ENCODE peak calls at places on chromosomes 13 and 19, in eight cellular contexts. W, E, Z, U, B, V, P and X are unnamed samples.

GRCh38 chr13:99151516-99151915 is 49.1 kb upstream of the UBAC2 start:
- DNase-seq in Z (no peak), E (no peak), B (no peak), P (no peak), W (no peak), U (no peak), V (peak), X (peak)

GRCh38 chr13:26978081-26978860 is 193.3 kb downstream of the USP12 start:
- DNase-seq in V (no peak), Z (no peak), U (no peak), E (no peak), B (no peak), W (no peak), P (peak), X (no peak)

GRCh38 chr13:30331331-30331771 is 24.0 kb upstream of the KATNAL1 start:
- DNase-seq in E (no peak), V (peak), Z (no peak), B (peak), W (no peak), P (no peak), U (peak), X (no peak)

GRCh38 chr13:51005566-51005965 is 96.0 kb downstream of the RNASEH2B start:
- DNase-seq in Z (no peak), U (no peak), E (no peak), B (no peak), P (no peak), V (no peak), W (no peak), X (no peak)

GRCh38 chr19:6066661-6067646 is 43.3 kb downstream of the RFX2 start:
- DNase-seq in W (peak), U (peak), P (peak), E (peak), B (peak), V (peak), Z (no peak), X (peak)

GRCh38 chr19:403221-404036 is 5.5 kb downstream of the C2CD4C start:
- DNase-seq in P (no peak), U (peak), W (no peak), B (no peak), V (no peak), E (no peak), Z (no peak), X (peak)

GRCh38 chr19:43784981-43785808 is 4.4 kb upstream of the KCNN4 start:
- DNase-seq in P (peak), B (peak), Z (no peak), V (peak), W (no peak), E (no peak), U (peak), X (peak)

GRCh38 chr13:31250435-31250834 is 50.7 kb downstream of the B3GLCT start:
- DNase-seq in B (no peak), E (no peak), Z (no peak), U (no peak), W (no peak), V (no peak), P (peak), X (no peak)

GRCh38 chr19:1862424-1863307 is 713 bp downstream of the KLF16 start:
- DNase-seq in B (no peak), P (no peak), W (no peak), Z (peak), E (no peak), V (peak), U (peak), X (peak)

GRCh38 chr13:40377783-40378182 is 288.7 kb downstream of the FOXO1 start:
- DNase-seq in Z (no peak), V (peak), U (no peak), W (no peak), P (no peak), B (no peak), E (no peak), X (no peak)

GRCh38 chr19:17021793-17022590 is 4.6 kb downstream of the CPAMD8 start:
- DNase-seq in U (no peak), W (no peak), Z (no peak), E (no peak), P (no peak), V (no peak), B (no peak), X (no peak)

GRCh38 chr13:71240906-71241305 is 626.1 kb downstream of the DACH1 start:
- DNase-seq in V (no peak), E (no peak), W (no peak), U (no peak), P (no peak), Z (no peak), B (no peak), X (no peak)

GRCh38 chr13:40102854-40103253 is 447.4 kb downstream of the COG6 start:
- DNase-seq in P (no peak), E (no peak), Z (peak), V (peak), W (no peak), U (no peak), B (peak), X (peak)

GRCh38 chr13:30763786-30764440 is 28.6 kb downstream of the ALOX5AP start:
- DNase-seq in B (no peak), W (no peak), P (no peak), E (no peak), U (no peak), Z (no peak), V (no peak), X (no peak)

GRCh38 chr19:44582581-44583265 is 30.6 kb upstream of the IGSF23 start:
- DNase-seq in W (no peak), E (no peak), P (peak), Z (no peak), V (peak), B (no peak), U (no peak), X (peak)

GRCh38 chr19:19081642-19082151 is 17.9 kb downstream of the SLC25A42 start:
- DNase-seq in W (no peak), B (peak), E (no peak), V (no peak), P (no peak), U (peak), Z (no peak), X (no peak)